ENCODE peak calls at places on chromosomes 13 and 19, in four cellular contexts. O is fibroblast of the aortic adventitia, B is C1 segment of cervical spinal cord, U is neural crest cell. X is an unnamed sample.

GRCh38 chr19:53463263-53463662 is 4.3 kb upstream of the ZNF813 start:
- DNase-seq in O (peak), B (peak), U (no peak), X (peak)

GRCh38 chr13:64684685-64685431 is 2545.3 kb downstream of the PCDH9 start:
- DNase-seq in U (no peak), O (peak), B (no peak), X (peak)

GRCh38 chr19:31715249-31715944 is 366.2 kb upstream of the TSHZ3 start:
- DNase-seq in B (no peak), U (no peak), O (peak), X (no peak)

GRCh38 chr19:35776102-35776788 is 881 bp downstream of the ARHGAP33 start:
- DNase-seq in U (peak), O (no peak), B (peak), X (no peak)

GRCh38 chr19:14544977-14545715 is 15.8 kb downstream of the TECR start:
- DNase-seq in U (no peak), O (no peak), B (peak), X (peak)

GRCh38 chr13:49527123-49527522 is 31.4 kb downstream of the PHF11 start:
- DNase-seq in O (no peak), U (no peak), B (no peak), X (no peak)

GRCh38 chr13:30551194-30551593 is 66.5 kb upstream of the USPL1 start:
- DNase-seq in O (peak), U (no peak), B (no peak), X (peak)

GRCh38 chr13:107531816-107532215 is 683.5 kb downstream of the LIG4 start:
- DNase-seq in B (no peak), O (no peak), U (no peak), X (no peak)

GRCh38 chr13:102317593-102317992 is 84.3 kb downstream of the FGF14 start:
- DNase-seq in B (peak), U (no peak), O (peak), X (no peak)

GRCh38 chr19:50722248-50723013 is 733 bp upstream of the CLEC11A start:
- DNase-seq in U (no peak), O (no peak), B (no peak), X (peak)

GRCh38 chr19:2246801-2247361 is 2.2 kb upstream of the AMH start:
- DNase-seq in B (peak), O (peak), U (no peak), X (peak)

GRCh38 chr19:4386038-4386782 is 14.1 kb downstream of the SH3GL1 start:
- DNase-seq in B (no peak), U (no peak), O (no peak), X (no peak)

GRCh38 chr13:72555601-72556000 is 171.8 kb downstream of the MZT1 start:
- DNase-seq in U (no peak), B (no peak), O (no peak), X (no peak)

GRCh38 chr19:4365341-4365740 is 22.0 kb downstream of the MPND start:
- DNase-seq in O (no peak), B (no peak), U (no peak), X (no peak)

GRCh38 chr19:50387176-50387867 is 3.2 kb downstream of the POLD1 start:
- DNase-seq in O (no peak), U (no peak), B (no peak), X (peak)

GRCh38 chr13:41071775-41072174 is 10.5 kb downstream of the WBP4 start:
- DNase-seq in U (no peak), B (no peak), O (no peak), X (no peak)

GRCh38 chr13:41006296-41006695 is 12.8 kb downstream of the ELF1 start:
- DNase-seq in U (no peak), B (no peak), O (no peak), X (no peak)

GRCh38 chr13:23381877-23382276 is 51.6 kb downstream of the SACS start:
- DNase-seq in U (no peak), O (no peak), B (peak), X (no peak)

GRCh38 chr19:54426291-54426918 is 11.1 kb downstream of the TTYH1 start:
- DNase-seq in O (no peak), U (no peak), B (peak), X (no peak)

GRCh38 chr13:66803013-66803739 is 427.0 kb downstream of the PCDH9 start:
- DNase-seq in B (no peak), U (no peak), O (no peak), X (no peak)

GRCh38 chr19:18939922-18940775 is 868 bp downstream of the HOMER3 start:
- DNase-seq in O (peak), U (peak), B (no peak), X (peak)